ENCODE peak calls at places on chromosomes 11 and 22, in eight cellular contexts. Z is HFF-Myc, H is IMR-90, B is A549, U is cardiac muscle cell, T is mucosa of descending colon, K is fibroblast of villous mesenchyme, G is foreskin fibroblast. C is an unnamed sample.

GRCh38 chr11:86490582-86490981 is 115.9 kb downstream of the CCDC81 start:
- DNase-seq in Z (no peak), H (no peak), B (no peak), U (peak), T (no peak), K (no peak), G (no peak), C (peak)

GRCh38 chr11:19018901-19019300 is 41.6 kb downstream of the MRGPRX2 start:
- DNase-seq in Z (no peak), H (no peak), B (no peak), U (no peak), T (no peak), K (no peak), G (no peak), C (no peak)

GRCh38 chr11:100769165-100769564 is 82.1 kb downstream of the ARHGAP42 start:
- DNase-seq in Z (no peak), H (no peak), B (no peak), U (no peak), T (no peak), K (peak), G (no peak), C (no peak)

GRCh38 chr22:24512043-24512442 is 16.9 kb downstream of the UPB1 start:
- DNase-seq in Z (no peak), H (no peak), B (no peak), U (no peak), T (no peak), K (no peak), G (no peak), C (no peak)

GRCh38 chr22:28548411-28548810 is 131.2 kb downstream of the TTC28 start:
- DNase-seq in Z (no peak), H (no peak), B (no peak), U (no peak), T (no peak), K (no peak), G (no peak), C (no peak)

GRCh38 chr11:78392854-78393253 is 24.8 kb downstream of the GAB2 start:
- DNase-seq in Z (no peak), H (no peak), B (no peak), U (no peak), T (no peak), K (no peak), G (no peak), C (no peak)

GRCh38 chr11:36356201-36356600 is 60.1 kb downstream of the PRR5L start:
- DNase-seq in Z (no peak), H (no peak), B (no peak), U (peak), T (peak), K (no peak), G (no peak), C (no peak)

GRCh38 chr11:126918556-126918955 is 82.0 kb downstream of the KIRREL3 start:
- DNase-seq in Z (no peak), H (peak), B (no peak), U (no peak), T (no peak), K (no peak), G (no peak), C (peak)

GRCh38 chr11:31987118-31988005 is 103.5 kb upstream of the RCN1 start:
- DNase-seq in Z (no peak), H (no peak), B (no peak), U (no peak), T (no peak), K (no peak), G (no peak), C (no peak)

GRCh38 chr11:63985812-63986155 is 454 bp upstream of the OTUB1 start:
- DNase-seq in Z (no peak), H (no peak), B (no peak), U (no peak), T (peak), K (no peak), G (no peak), C (no peak)

GRCh38 chr11:59206635-59207034 is 6.1 kb downstream of the MPEG1 start:
- DNase-seq in Z (no peak), H (peak), B (peak), U (peak), T (peak), K (peak), G (peak), C (peak)

GRCh38 chr22:43317252-43317651 is 25.9 kb downstream of the SCUBE1 start:
- DNase-seq in Z (no peak), H (no peak), B (no peak), U (no peak), T (no peak), K (no peak), G (no peak), C (no peak)

GRCh38 chr22:46329616-46330015 is 5.9 kb upstream of the TRMU start:
- DNase-seq in Z (no peak), H (no peak), B (no peak), U (no peak), T (no peak), K (no peak), G (no peak), C (no peak)

GRCh38 chr11:66015094-66015881 is 3.5 kb downstream of the CST6 start:
- DNase-seq in Z (no peak), H (no peak), B (no peak), U (peak), T (no peak), K (peak), G (peak), C (peak)
- H3K4me3 ChIP-seq in Z (no peak), H (no peak), B (no peak), U (no peak), T (no peak), K (no peak), G (no peak), C (no peak)

DNA sequence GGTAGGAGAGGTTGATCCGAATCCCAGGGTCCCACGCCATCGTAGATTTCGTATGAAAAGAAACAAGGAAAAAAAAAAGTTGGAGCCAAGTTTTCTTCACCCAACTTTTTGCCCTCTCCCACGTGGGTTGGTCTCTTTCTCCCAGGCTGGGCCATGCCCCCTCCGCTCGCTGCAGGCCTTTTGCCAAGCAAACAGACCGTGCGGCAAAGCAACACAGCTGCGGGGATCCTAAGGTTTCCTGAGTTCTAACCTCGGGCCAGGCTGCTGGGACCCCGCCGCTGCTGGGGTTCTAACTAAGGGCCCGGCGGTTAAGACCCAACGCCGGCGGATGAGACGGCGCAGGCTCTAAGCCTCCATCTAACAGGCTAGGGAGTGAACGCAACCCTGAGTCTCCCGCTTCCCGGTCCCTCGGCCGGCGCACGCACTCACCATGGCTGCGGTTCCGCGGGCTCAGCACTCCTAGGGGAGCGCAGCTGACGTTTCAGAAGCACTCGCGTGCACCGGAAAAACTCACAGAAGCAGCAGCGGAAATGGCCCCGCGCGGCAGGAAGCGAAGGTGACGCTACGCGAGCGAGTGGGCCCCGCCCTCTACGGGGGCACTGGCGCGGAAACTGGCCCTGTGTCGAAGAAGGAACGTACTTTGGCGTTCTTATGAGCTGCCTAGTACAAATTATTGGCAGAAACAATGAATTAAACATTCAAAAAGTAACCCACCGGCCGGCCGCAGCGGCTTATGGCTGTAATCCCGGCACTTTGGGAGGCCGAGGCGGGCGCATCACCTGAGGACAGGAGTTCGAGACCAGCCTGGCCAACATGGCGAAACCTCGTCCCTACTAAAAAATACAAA is at the start of gene SNU13:
- DNase-seq in Z (no peak), H (peak), B (peak), U (peak), T (peak), K (peak), G (peak), C (peak)
- TF ChIP-seq CTCF in Z (no peak), H (peak), B (no peak), U (no peak), T (no peak), K (no peak), G (no peak), C (no peak)

GRCh38 chr11:45924036-45924915 is 1.8 kb downstream of the LARGE2 start:
- DNase-seq in Z (no peak), H (no peak), B (no peak), U (no peak), T (no peak), K (no peak), G (no peak), C (no peak)

GRCh38 chr11:45920531-45921477 is 1.7 kb upstream of the LARGE2 start:
- DNase-seq in Z (no peak), H (no peak), B (no peak), U (no peak), T (no peak), K (no peak), G (no peak), C (no peak)

GRCh38 chr11:45919806-45920530 is 2.3 kb upstream of the PEX16 start:
- DNase-seq in Z (no peak), H (no peak), B (no peak), U (no peak), T (no peak), K (no peak), G (no peak), C (no peak)

GRCh38 chr11:45922425-45923082 is at the start of gene LARGE2:
- DNase-seq in Z (no peak), H (no peak), B (no peak), U (no peak), T (peak), K (no peak), G (no peak), C (no peak)

GRCh38 chr11:45921561-45922424 is 663 bp upstream of the LARGE2 start:
- DNase-seq in Z (no peak), H (no peak), B (no peak), U (no peak), T (peak), K (no peak), G (no peak), C (no peak)
- H3K4me3 ChIP-seq in Z (no peak), H (no peak), B (peak), U (peak), T (no peak), K (no peak), G (no peak), C (no peak)

GRCh38 chr11:47377571-47378010 is 756 bp downstream of the SPI1 start:
- DNase-seq in Z (no peak), H (no peak), B (no peak), U (no peak), T (no peak), K (no peak), G (no peak), C (no peak)

GRCh38 chr11:47376183-47376542 is 2.2 kb downstream of the SPI1 start:
- DNase-seq in Z (no peak), H (no peak), B (no peak), U (no peak), T (no peak), K (no peak), G (no peak), C (no peak)

GRCh38 chr11:47378011-47378835 is at the start of gene SPI1:
- DNase-seq in Z (no peak), H (no peak), B (no peak), U (no peak), T (peak), K (no peak), G (no peak), C (no peak)

GRCh38 chr11:47375546-47376085 is 2.7 kb downstream of the SPI1 start:
- DNase-seq in Z (no peak), H (no peak), B (no peak), U (no peak), T (no peak), K (no peak), G (no peak), C (no peak)

GRCh38 chr11:47376543-47377371 is 1.6 kb downstream of the SPI1 start:
- DNase-seq in Z (no peak), H (no peak), B (no peak), U (peak), T (peak), K (no peak), G (no peak), C (peak)
- TF ChIP-seq CTCF in Z (no peak), H (no peak), B (no peak), U (no peak), T (no peak), K (no peak), G (no peak), C (no peak)